ENCODE peak calls at places on chromosomes 11 and 22, in five cellular contexts. V, W, D, H and K are unnamed samples.

GRCh38 chr22:19943665-19944026 is 2.0 kb upstream of the TXNRD2 start:
- DNase-seq in V (peak), D (peak), H (no peak), W (no peak), K (no peak)

GRCh38 chr22:44935724-44936123 is 74.1 kb downstream of the PHF21B start:
- DNase-seq in W (no peak), H (no peak), V (no peak), D (no peak), K (no peak)

GRCh38 chr22:37126882-37127281 is 17.4 kb upstream of the TMPRSS6 start:
- DNase-seq in H (no peak), D (no peak), V (no peak), W (no peak), K (no peak)

GRCh38 chr11:91296628-91297027 is 928.0 kb upstream of the FAT3 start:
- DNase-seq in W (no peak), V (peak), H (no peak), D (no peak), K (no peak)

GRCh38 chr11:107018274-107018901 is at the start of gene GUCY1A2:
- DNase-seq in V (no peak), W (no peak), D (no peak), H (peak), K (peak)

GRCh38 chr11:57410287-57410686 is 16.6 kb downstream of the SLC43A3 start:
- DNase-seq in H (no peak), D (peak), W (no peak), V (peak), K (no peak)

GRCh38 chr11:56852131-56852530 is 103.6 kb upstream of the OR9G4 start:
- DNase-seq in H (no peak), D (no peak), W (no peak), V (no peak), K (no peak)

GRCh38 chr11:59172345-59173079 is 580 bp downstream of the DTX4 start:
- DNase-seq in H (peak), D (no peak), W (peak), V (no peak), K (peak)

GRCh38 chr11:70460959-70461358 is 62.6 kb downstream of the CTTN start:
- DNase-seq in W (no peak), V (no peak), H (no peak), D (no peak), K (no peak)

GRCh38 chr22:36569999-36570398 is 41.0 kb upstream of the EIF3D start:
- DNase-seq in V (peak), D (peak), H (no peak), W (no peak), K (no peak)

GRCh38 chr22:40401532-40401931 is 31.1 kb downstream of the SGSM3 start:
- DNase-seq in W (no peak), D (no peak), V (no peak), H (no peak), K (no peak)

GRCh38 chr11:67581469-67581868 is 2.1 kb upstream of the GSTP1 start:
- DNase-seq in H (peak), V (no peak), W (peak), D (no peak), K (peak)

GRCh38 chr22:42937164-42937854 is 77.6 kb downstream of the PACSIN2 start:
- DNase-seq in D (peak), V (peak), W (peak), H (peak), K (no peak)

GRCh38 chr11:128502736-128503135 is 84.6 kb downstream of the ETS1 start:
- DNase-seq in H (peak), W (no peak), D (peak), V (peak), K (no peak)

GRCh38 chr22:49850021-49850911 is 3.4 kb upstream of the ZBED4 start:
- DNase-seq in V (no peak), D (no peak), W (no peak), H (no peak), K (no peak)

GRCh38 chr11:88704505-88704904 is 361.3 kb downstream of the GRM5 start:
- DNase-seq in W (no peak), D (peak), H (peak), V (peak), K (no peak)

GRCh38 chr11:26245046-26245445 is 86.9 kb upstream of the ANO3 start:
- DNase-seq in H (no peak), W (no peak), V (peak), D (peak), K (no peak)

GRCh38 chr11:93648168-93648567 is 13.3 kb upstream of the CEP295 start:
- DNase-seq in V (peak), H (peak), W (no peak), D (peak), K (no peak)

GRCh38 chr11:3021125-3021524 is 29.0 kb upstream of the NAP1L4 start:
- DNase-seq in V (peak), D (peak), W (no peak), H (peak), K (peak)

GRCh38 chr11:80261776-80262175 is 820.9 kb upstream of the TENM4 start:
- DNase-seq in H (no peak), D (no peak), W (no peak), V (no peak), K (no peak)

GRCh38 chr11:73124796-73125195 is 17.3 kb downstream of the FCHSD2 start:
- DNase-seq in W (no peak), V (no peak), H (no peak), D (no peak), K (no peak)

GRCh38 chr11:33724644-33725035 is 11.6 kb downstream of the CD59 start:
- DNase-seq in H (no peak), V (peak), D (peak), W (no peak), K (no peak)

GRCh38 chr11:2735053-2735589 is 35.3 kb upstream of the KCNQ1OT1 start:
- DNase-seq in D (no peak), W (no peak), V (no peak), H (no peak), K (no peak)

GRCh38 chr11:25927391-25927790 is 404.5 kb upstream of the ANO3 start:
- DNase-seq in H (no peak), D (no peak), W (no peak), V (no peak), K (no peak)

GRCh38 chr11:114395776-114396175 is 4.5 kb downstream of the C11orf71 start:
- DNase-seq in V (no peak), W (no peak), D (peak), H (no peak), K (no peak)

GRCh38 chr22:49964493-49965290 is 4.1 kb downstream of the PIM3 start:
- DNase-seq in D (no peak), H (peak), W (peak), V (no peak), K (no peak)

GRCh38 chr11:85974126-85974525 is 94.8 kb downstream of the PICALM start:
- DNase-seq in D (peak), W (no peak), V (peak), H (no peak), K (no peak)

GRCh38 chr11:75236062-75236461 is 4.5 kb upstream of the TPBGL start:
- DNase-seq in D (no peak), V (no peak), H (no peak), W (no peak), K (no peak)

GRCh38 chr22:47072642-47072967 is 310.2 kb downstream of the TBC1D22A start:
- DNase-seq in H (no peak), D (no peak), V (no peak), W (no peak), K (no peak)

GRCh38 chr11:73379189-73379880 is 3.1 kb downstream of the RELT start:
- DNase-seq in H (no peak), D (no peak), W (peak), V (no peak), K (no peak)

GRCh38 chr11:120629407-120629806 is 117.9 kb downstream of the GRIK4 start:
- DNase-seq in W (no peak), H (no peak), D (no peak), V (no peak), K (no peak)

GRCh38 chr11:120130991-120131760 is 6.7 kb downstream of the TRIM29 start:
- DNase-seq in W (no peak), D (no peak), H (no peak), V (no peak), K (no peak)

GRCh38 chr11:96054870-96055705 is 131.2 kb upstream of the MTMR2 start:
- DNase-seq in D (peak), W (no peak), V (peak), H (no peak), K (no peak)

GRCh38 chr22:41603873-41604332 is 14.3 kb upstream of the PMM1 start:
- DNase-seq in D (no peak), V (no peak), W (no peak), H (no peak), K (no peak)

GRCh38 chr22:29256606-29257325 is 11.0 kb downstream of the RHBDD3 start:
- DNase-seq in D (no peak), H (no peak), W (no peak), V (no peak), K (no peak)

GRCh38 chr11:126722956-126723664 is 277.5 kb downstream of the KIRREL3 start:
- DNase-seq in W (no peak), V (no peak), H (no peak), D (no peak), K (no peak)

GRCh38 chr11:13214276-13214865 is 63.2 kb upstream of the BMAL1 start:
- DNase-seq in W (no peak), D (peak), H (no peak), V (no peak), K (no peak)

GRCh38 chr11:13220148-13220547 is 57.4 kb upstream of the BMAL1 start:
- DNase-seq in D (no peak), W (no peak), H (no peak), V (no peak), K (no peak)

GRCh38 chr11:13215157-13215556 is 62.4 kb upstream of the BMAL1 start:
- DNase-seq in V (peak), D (peak), W (no peak), H (no peak), K (no peak)

GRCh38 chr11:13221722-13222121 is 55.9 kb upstream of the BMAL1 start:
- DNase-seq in H (no peak), D (no peak), W (no peak), V (no peak), K (no peak)

GRCh38 chr11:13216019-13217006 is 61.3 kb upstream of the BMAL1 start:
- DNase-seq in W (no peak), V (peak), H (peak), D (peak), K (no peak)
- TF ChIP-seq CTCF in W (no peak), V (peak), H (no peak), D (no peak), K (no peak)

GRCh38 chr11:105639527-105639926 is 29.7 kb downstream of the GRIA4 start:
- DNase-seq in D (no peak), V (no peak), H (no peak), W (no peak), K (no peak)
- TF ChIP-seq CTCF in D (no peak), V (no peak), H (no peak), W (no peak), K (no peak)

GRCh38 chr11:14230407-14230806 is 128.6 kb downstream of the RRAS2 start:
- DNase-seq in W (no peak), H (no peak), D (no peak), V (no peak), K (no peak)

GRCh38 chr11:14232652-14233051 is 126.3 kb downstream of the RRAS2 start:
- DNase-seq in D (no peak), V (no peak), W (no peak), H (no peak), K (no peak)

GRCh38 chr11:14223636-14224035 is 135.3 kb downstream of the RRAS2 start:
- DNase-seq in V (no peak), D (no peak), W (no peak), H (no peak), K (no peak)

GRCh38 chr11:14229472-14229871 is 129.5 kb downstream of the RRAS2 start:
- DNase-seq in V (no peak), D (no peak), H (no peak), W (no peak), K (no peak)

GRCh38 chr11:14228356-14228755 is 130.6 kb downstream of the RRAS2 start:
- DNase-seq in D (no peak), V (no peak), W (no peak), H (no peak), K (no peak)
- TF ChIP-seq CTCF in D (no peak), V (no peak), W (no peak), H (no peak), K (no peak)

GRCh38 chr22:22109693-22110466 is 127.3 kb upstream of the TOP3B start:
- DNase-seq in H (peak), D (no peak), V (no peak), W (no peak), K (no peak)
- TF ChIP-seq CTCF in H (peak), D (no peak), V (no peak), W (no peak), K (peak)

DNA sequence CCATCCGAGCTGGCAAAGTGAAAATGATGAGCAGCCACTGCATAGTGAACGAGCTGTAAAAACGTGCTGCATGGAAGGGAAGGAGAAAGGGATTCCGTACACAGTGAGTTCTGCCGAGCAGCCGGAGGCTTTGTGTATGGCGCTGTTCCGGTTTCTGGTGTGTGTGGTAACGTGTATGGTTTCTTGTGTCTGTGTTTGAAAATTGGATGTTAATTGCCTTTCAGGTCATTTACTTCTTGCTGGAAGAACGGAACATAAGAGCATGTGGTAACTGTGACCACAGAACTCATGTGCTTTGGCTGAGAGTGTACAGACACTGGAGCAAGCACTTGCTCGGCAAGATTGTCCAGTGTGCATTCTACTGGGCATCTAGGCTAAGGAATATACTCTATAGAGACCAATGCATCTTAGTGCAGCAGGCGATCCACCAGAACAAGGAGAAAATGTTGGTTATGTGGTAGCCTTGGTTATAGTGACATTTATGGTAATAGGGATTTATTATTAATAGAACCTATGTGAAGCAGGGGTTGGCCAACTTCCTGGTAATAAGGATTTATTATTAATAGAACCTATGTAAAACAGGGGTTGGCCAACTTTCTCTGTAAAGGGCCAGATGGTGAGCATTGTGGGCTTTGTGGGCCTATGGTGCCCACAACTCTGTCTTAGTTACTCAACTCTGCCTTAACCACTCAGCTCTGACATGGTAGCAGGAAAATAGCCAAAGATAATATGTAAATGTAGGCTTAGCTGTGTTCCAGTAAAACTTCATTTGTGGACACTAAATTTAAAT is 49.2 kb downstream of the GRAMD1B start:
- DNase-seq in D (no peak), W (no peak), V (no peak), H (no peak), K (no peak)
- TF ChIP-seq CTCF in D (no peak), W (no peak), V (no peak), H (no peak), K (no peak)

GRCh38 chr11:64918056-64918455 is 1.0 kb upstream of the ATG2A start:
- DNase-seq in V (peak), H (peak), D (peak), W (no peak), K (no peak)
- TF ChIP-seq CTCF in V (peak), H (peak), D (peak), W (no peak), K (peak)

DNA sequence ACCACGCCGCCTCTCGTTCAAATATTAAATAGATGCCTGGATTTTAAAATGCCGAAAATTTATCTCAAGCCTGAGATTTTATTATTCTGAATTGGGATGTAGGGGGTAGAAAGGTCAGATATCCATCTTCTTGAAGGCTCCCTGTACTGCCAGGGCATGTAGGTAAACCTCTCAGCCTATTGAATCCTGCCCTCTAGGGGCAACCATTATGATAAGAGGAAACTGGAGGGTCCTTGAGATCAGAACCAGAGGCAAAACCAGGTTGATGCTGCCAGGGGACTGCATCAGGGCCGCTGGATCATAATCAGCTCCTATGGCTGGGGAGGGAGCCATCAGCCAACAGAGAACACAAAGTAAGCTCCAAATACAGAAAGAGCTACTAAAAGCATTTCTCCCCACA is 92.4 kb downstream of the KCNC1 start:
- DNase-seq in H (no peak), W (no peak), V (no peak), D (no peak), K (no peak)
- TF ChIP-seq CTCF in H (peak), W (no peak), V (peak), D (peak), K (no peak)